ENCODE peak calls at places on chromosomes 12 and 14, in six cellular contexts. W is LNCaP clone FGC; U is retina; P is activated CD4-positive, alpha-beta T cell treated with anti-CD3 and anti-CD28 coated beads, Interleukin-2, amount 50 U/mL, for 24 hours; L is CD8-positive, alpha-beta memory T cell; E is mucosa of gallbladder. A is an unnamed sample.

GRCh38 chr12:81468206-81468605 is 290.9 kb downstream of the PPFIA2 start:
- DNase-seq in W (no peak), U (no peak), P (no peak), L (no peak), E (no peak), A (no peak)

GRCh38 chr12:65808580-65808979 is 15.7 kb upstream of the HMGA2 start:
- DNase-seq in W (no peak), U (no peak), P (no peak), L (no peak), E (no peak), A (no peak)

GRCh38 chr14:105364100-105364708 is 34.1 kb upstream of the TEX22 start:
- DNase-seq in W (no peak), U (no peak), P (no peak), L (peak; percentile 33), E (no peak), A (no peak)

GRCh38 chr12:55664826-55665225 is 28.1 kb downstream of the OR10P1 start:
- DNase-seq in W (no peak), U (no peak), P (no peak), L (no peak), E (no peak), A (no peak)

GRCh38 chr12:12716845-12717585 is at the start of gene CDKN1B:
- DNase-seq in W (peak; percentile 93), U (peak; percentile 97), P (peak; percentile 81), L (peak; percentile 82), E (peak; percentile 94), A (peak; percentile 94)

GRCh38 chr14:104315625-104316024 is 177.2 kb downstream of the KIF26A start:
- DNase-seq in W (no peak), U (no peak), P (no peak), L (no peak), E (no peak), A (no peak)

GRCh38 chr12:26188641-26189040 is 6.7 kb upstream of the SSPN start:
- DNase-seq in W (no peak), U (no peak), P (no peak), L (no peak), E (no peak), A (no peak)

GRCh38 chr12:19575307-19576243 is 136.3 kb downstream of the AEBP2 start:
- DNase-seq in W (peak; percentile 31), U (no peak), P (no peak), L (no peak), E (peak; percentile 43), A (peak; percentile 23)

GRCh38 chr14:92892589-92892988 is 30.4 kb upstream of the CHGA start:
- DNase-seq in W (no peak), U (no peak), P (no peak), L (no peak), E (no peak), A (no peak)